ENCODE peak calls at places on chromosomes 7 and 10, in four cellular contexts. M is H1, P is transverse colon, C is upper lobe of left lung. E is an unnamed sample.
A peak's percentile ranks its signal among the peaks of the same experiment; 100 is the strongest.

GRCh38 chr10:132186488-132187413 is at the start of gene DPYSL4:
- DNase-seq in M (no peak), P (no peak), C (peak; percentile 87), E (no peak)

GRCh38 chr7:50552139-50552538 is 13.1 kb downstream of the DDC start:
- DNase-seq in M (no peak), P (no peak), C (no peak), E (no peak)

GRCh38 chr10:70324951-70325781 is 41.4 kb upstream of the NPFFR1 start:
- DNase-seq in M (no peak), P (no peak), C (no peak), E (no peak)

GRCh38 chr10:7606977-7607404 is 59.8 kb downstream of the ITIH5 start:
- DNase-seq in M (no peak), P (no peak), C (no peak), E (no peak)

GRCh38 chr10:123916775-123917174 is 25.2 kb upstream of the CPXM2 start:
- DNase-seq in M (no peak), P (no peak), C (no peak), E (no peak)

GRCh38 chr10:84196083-84196482 is 1.7 kb downstream of the CDHR1 start:
- DNase-seq in M (no peak), P (peak; percentile 76), C (no peak), E (no peak)

GRCh38 chr7:103560136-103560535 is 114.1 kb upstream of the SLC26A5 start:
- DNase-seq in M (no peak), P (no peak), C (no peak), E (no peak)

GRCh38 chr10:66514666-66515065 is 411.2 kb upstream of the LRRTM3 start:
- DNase-seq in M (no peak), P (no peak), C (no peak), E (no peak)

GRCh38 chr10:28807760-28808613 is 130.7 kb downstream of the BAMBI start:
- DNase-seq in M (no peak), P (no peak), C (no peak), E (no peak)

GRCh38 chr7:1697499-1698125 is 27.5 kb downstream of the ELFN1 start:
- DNase-seq in M (no peak), P (no peak), C (peak; percentile 64), E (peak; percentile 41)

GRCh38 chr10:110269641-110270318 is 34.9 kb downstream of the SMNDC1 start:
- DNase-seq in M (no peak), P (peak; percentile 17), C (no peak), E (no peak)

GRCh38 chr7:5692112-5692844 is 89.2 kb downstream of the RNF216 start:
- DNase-seq in M (no peak), P (peak; percentile 50), C (no peak), E (peak; percentile 79)

GRCh38 chr10:79277579-79277978 is 69.7 kb upstream of the PPIF start:
- DNase-seq in M (no peak), P (no peak), C (no peak), E (no peak)

GRCh38 chr10:6737758-6738463 is 157.8 kb upstream of the PRKCQ start:
- DNase-seq in M (no peak), P (no peak), C (no peak), E (no peak)

DNA sequence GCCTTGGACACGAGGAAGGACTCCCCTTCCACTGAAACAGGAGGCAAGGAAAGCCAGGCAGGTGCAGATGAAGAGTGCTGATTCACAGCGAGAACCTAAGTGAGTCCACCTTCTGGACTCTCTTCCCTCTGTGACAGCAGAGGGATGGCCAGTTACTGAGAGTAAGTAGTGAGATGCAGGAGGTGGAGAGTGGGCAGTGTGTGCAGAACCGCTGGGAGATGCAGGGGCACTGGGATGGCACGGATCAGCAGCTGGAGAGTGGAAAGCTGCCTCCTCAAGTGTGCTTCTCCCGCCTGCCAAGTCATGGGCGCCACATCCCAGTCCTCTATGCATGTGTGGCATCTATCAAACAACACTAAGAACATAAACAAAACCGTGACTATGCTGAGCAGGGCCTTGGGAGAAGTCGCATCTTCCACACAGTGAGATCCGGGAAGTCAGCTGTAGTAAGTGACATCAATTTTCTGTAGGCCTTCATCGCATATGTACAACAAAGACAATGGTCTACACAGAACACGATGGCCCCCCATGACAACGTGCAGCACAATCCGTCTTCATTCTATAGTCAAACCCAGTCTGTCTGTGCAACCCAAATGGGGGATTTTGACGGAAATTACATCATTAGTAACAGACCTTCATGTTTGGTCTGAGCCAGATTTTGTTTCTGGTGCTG is 217.4 kb upstream of the KLF14 start:
- DNase-seq in M (no peak), P (no peak), C (no peak), E (no peak)
- TF ChIP-seq POLR2AphosphoS5 in M (no peak), P (no peak), C (no peak), E (peak; percentile 34)

GRCh38 chr10:45456822-45457221 is 82.8 kb downstream of the ALOX5 start:
- DNase-seq in M (no peak), P (no peak), C (peak; percentile 57), E (no peak)

GRCh38 chr10:45463244-45464116 is 89.5 kb downstream of the ALOX5 start:
- DNase-seq in M (no peak), P (no peak), C (peak; percentile 74), E (peak; percentile 88)

GRCh38 chr10:45457487-45457886 is 83.5 kb downstream of the ALOX5 start:
- DNase-seq in M (no peak), P (no peak), C (no peak), E (no peak)

GRCh38 chr10:45461034-45461433 is 87.0 kb downstream of the ALOX5 start:
- DNase-seq in M (no peak), P (peak; percentile 49), C (no peak), E (no peak)

GRCh38 chr10:45460235-45460878 is 86.3 kb downstream of the ALOX5 start:
- DNase-seq in M (no peak), P (peak; percentile 37), C (no peak), E (no peak)
- H3K4me1 ChIP-seq in M (no peaks in the 10 kb centered on the region), P (peaks cover 4% of the 10 kb centered on the region), C (peaks cover 20% of the 10 kb centered on the region), E (peaks cover 59% of the 10 kb centered on the region)

DNA sequence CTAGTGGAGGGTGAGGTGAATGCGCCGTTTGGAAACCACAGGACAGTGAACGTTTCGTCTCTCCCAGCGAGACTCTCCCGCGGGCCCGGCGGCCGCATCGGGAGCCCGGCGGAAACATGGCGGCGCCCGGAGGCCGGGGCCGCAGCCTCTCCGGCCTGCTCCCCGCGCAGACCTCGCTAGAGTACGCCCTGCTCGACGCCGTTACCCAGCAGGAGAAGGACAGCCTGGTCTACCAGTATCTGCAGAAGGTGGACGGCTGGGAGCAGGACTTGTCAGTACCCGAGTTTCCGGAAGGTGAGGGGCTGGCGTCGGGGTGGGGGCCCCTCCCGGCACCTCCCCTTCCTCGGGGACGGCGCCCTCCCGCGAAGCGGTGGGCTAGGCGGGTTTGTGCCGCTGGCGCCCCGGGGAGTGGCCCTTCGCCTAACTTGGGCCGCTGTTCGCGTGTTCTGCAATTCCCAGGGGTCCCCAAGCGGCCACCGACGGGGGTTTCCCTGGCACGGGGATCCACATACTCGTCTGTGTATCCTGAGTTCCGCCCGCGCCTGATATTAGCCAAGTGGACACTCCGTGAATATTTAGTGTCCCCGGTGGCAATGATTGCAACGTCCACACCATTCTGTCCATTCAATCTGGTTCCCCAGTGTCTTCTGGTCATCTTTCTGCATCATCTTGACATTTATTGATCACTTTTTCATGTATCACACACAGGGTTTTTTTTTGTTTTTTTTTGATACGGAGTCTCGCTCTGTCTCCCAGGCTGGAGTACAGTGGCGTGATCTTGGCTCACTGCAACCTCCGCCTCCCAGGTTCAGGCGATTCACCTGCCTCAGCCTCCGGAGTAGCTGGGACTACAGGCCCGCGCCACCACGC is 531 bp downstream of the NHLRC2 start:
- DNase-seq in M (no peak), P (peak; percentile 52), C (peak; percentile 91), E (peak; percentile 89)
- TF ChIP-seq POLR2A in M (peak; percentile 83), P (peak; percentile 54), C (no peak), E (no peak)

DNA sequence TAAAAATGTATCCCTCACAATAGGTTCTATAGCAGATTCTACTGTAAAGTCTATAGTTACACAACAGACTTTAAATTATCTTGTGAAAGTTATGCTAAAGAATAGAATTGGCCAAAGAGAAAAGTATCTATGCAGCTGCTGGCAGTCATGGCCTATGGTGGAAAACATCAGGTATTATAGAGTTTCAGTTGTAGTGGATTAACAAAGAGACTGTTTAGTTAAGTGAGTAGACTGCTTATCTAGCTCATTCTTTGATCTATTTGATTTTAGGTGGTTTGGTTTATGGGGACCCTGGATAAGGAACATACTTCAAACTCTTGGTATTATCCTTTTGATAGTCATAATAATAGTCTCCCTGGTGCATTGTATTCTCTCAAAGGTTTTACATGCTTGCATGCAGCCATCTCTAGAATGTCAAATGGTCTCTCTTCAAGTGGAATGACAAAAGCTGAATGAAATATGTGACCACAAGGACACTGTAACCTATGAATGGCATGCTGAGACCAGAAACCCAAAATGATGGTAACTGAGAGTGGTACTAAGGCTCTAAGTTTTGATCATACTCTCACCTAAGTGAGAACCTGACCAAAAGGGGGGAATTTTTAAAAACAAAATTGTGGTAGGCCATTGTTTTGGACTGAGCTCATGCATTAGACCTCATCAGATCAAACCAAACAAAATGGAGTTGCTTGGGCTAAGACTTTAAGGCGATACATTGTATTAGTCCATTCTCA is 54.9 kb upstream of the NAMPT start:
- DNase-seq in M (no peak), P (no peak), C (no peak), E (no peak)
- TF ChIP-seq POLR2AphosphoS5 in M (no peak), P (no peak), C (no peak), E (no peak)

GRCh38 chr10:48684463-48684791 is 246 bp upstream of the WDFY4 start:
- DNase-seq in M (no peak), P (no peak), C (no peak), E (no peak)
- H3K4me1 ChIP-seq in M (no peaks in the 10 kb centered on the region), P (no peaks in the 10 kb centered on the region), C (no peaks in the 10 kb centered on the region), E (peaks cover 74% of the 10 kb centered on the region)

GRCh38 chr10:77836299-77836820 is 90.2 kb downstream of the DLG5 start:
- DNase-seq in M (no peak), P (peak; percentile 68), C (no peak), E (peak; percentile 89)
- TF ChIP-seq POLR2A in M (no peak), P (peak; percentile 42), C (no peak), E (no peak)

DNA sequence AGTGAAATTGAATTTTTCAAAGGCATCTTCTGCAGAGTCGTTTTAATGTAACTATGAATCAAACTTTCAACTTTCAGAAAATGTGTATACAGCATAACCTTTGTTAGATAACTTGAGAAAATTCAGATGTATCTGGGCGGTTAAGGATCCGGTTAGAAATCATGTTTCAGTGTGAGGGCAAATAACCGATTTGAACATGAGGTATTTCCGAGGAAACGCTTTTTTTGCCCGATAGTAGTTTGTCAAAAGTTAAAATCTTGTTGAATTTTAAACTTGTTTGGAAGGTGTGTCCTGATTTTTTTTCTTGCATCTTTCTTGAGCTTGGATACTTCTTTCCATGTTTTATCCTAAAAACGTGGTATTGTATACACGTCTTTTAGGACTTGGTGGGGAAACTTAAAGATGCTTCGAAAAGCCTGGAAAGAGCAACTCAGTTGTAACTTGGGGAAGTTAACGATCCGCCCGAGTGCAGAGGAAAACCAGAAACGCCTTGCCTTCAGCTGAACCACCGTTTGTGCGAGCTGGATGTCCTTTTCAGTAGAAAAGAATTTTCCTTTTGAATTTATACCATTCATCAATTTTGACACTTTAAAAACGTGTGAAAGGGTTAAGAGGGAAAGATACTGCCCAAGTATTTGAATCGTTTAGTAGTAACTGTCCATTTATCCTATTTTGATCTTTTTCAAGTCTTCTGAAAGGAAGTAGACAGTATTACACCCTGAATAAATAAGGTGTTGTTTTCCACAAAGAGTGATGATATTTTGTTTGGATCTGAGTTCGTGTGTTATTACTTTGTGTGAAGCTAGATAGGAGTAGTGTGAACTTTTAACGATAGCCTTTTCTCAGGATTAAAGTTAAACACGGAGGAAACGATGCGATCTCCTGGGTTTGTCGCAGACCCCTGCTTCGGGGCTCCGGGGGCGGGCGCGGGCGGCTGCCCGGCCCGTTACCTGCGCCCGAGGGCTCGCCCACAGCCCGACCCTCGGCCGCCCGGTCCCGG is 1.0 kb upstream of the BMI1 start:
- DNase-seq in M (no peak), P (no peak), C (no peak), E (no peak)
- TF ChIP-seq POLR2AphosphoS5 in M (no peak), P (no peak), C (no peak), E (no peak)

GRCh38 chr7:34062826-34063225 is 157.5 kb downstream of the BMPER start:
- DNase-seq in M (no peak), P (no peak), C (no peak), E (no peak)
- H3K4me1 ChIP-seq in M (peaks cover 33% of the 10 kb centered on the region), P (no peaks in the 10 kb centered on the region), C (no peaks in the 10 kb centered on the region), E (no peaks in the 10 kb centered on the region)

E was measured in spleen.